ENCODE peak calls at places on chromosomes 3 and 15, in ten cellular contexts. One of them, this sample, is unnamed.

GRCh38 chr15:51022206-51022605 is 72.5 kb downstream of the TNFAIP8L3 start:
- DNase-seq in activated naive CD8-positive, alpha-beta T cell treated with anti-CD3 and anti-CD28 coated beads, Interleukin-2, amount 50 U/mL, for 24 hours: no peak
- DNase-seq in left cardiac atrium: no peak
- DNase-seq in ELR: no peak
- DNase-seq in brain microvascular endothelial cell: no peak
- DNase-seq in right cardiac atrium: no peak
- DNase-seq in fibroblast of lung: no peak
- DNase-seq in activated naive CD4-positive, alpha-beta T cell treated with anti-CD3 and anti-CD28 coated beads, Interleukin-2, amount 50 U/mL, for 16 hours: no peak
- DNase-seq in AG20443: no peak
- DNase-seq in non-pigmented ciliary epithelial cell: no peak
- DNase-seq in this sample: no peak

GRCh38 chr3:133514418-133514817 is 59.1 kb upstream of the CDV3 start:
- DNase-seq in fibroblast of lung: no peak
- DNase-seq in activated naive CD8-positive, alpha-beta T cell treated with anti-CD3 and anti-CD28 coated beads, Interleukin-2, amount 50 U/mL, for 24 hours: no peak
- DNase-seq in brain microvascular endothelial cell: no peak
- DNase-seq in activated naive CD4-positive, alpha-beta T cell treated with anti-CD3 and anti-CD28 coated beads, Interleukin-2, amount 50 U/mL, for 16 hours: no peak
- DNase-seq in right cardiac atrium: no peak
- DNase-seq in left cardiac atrium: no peak
- DNase-seq in ELR: no peak
- DNase-seq in non-pigmented ciliary epithelial cell: no peak
- DNase-seq in AG20443: no peak
- DNase-seq in this sample: no peak

GRCh38 chr3:195032106-195032759 is 238.7 kb downstream of the XXYLT1 start:
- DNase-seq in fibroblast of lung: no peak
- DNase-seq in brain microvascular endothelial cell: no peak
- DNase-seq in left cardiac atrium: no peak
- DNase-seq in activated naive CD8-positive, alpha-beta T cell treated with anti-CD3 and anti-CD28 coated beads, Interleukin-2, amount 50 U/mL, for 24 hours: no peak
- DNase-seq in non-pigmented ciliary epithelial cell: no peak
- DNase-seq in AG20443: no peak
- DNase-seq in ELR: no peak
- DNase-seq in right cardiac atrium: no peak
- DNase-seq in activated naive CD4-positive, alpha-beta T cell treated with anti-CD3 and anti-CD28 coated beads, Interleukin-2, amount 50 U/mL, for 16 hours: no peak
- DNase-seq in this sample: no peak

GRCh38 chr3:17023006-17023664 is 138.4 kb downstream of the PLCL2 start:
- DNase-seq in left cardiac atrium: no peak
- DNase-seq in activated naive CD8-positive, alpha-beta T cell treated with anti-CD3 and anti-CD28 coated beads, Interleukin-2, amount 50 U/mL, for 24 hours: peak
- DNase-seq in activated naive CD4-positive, alpha-beta T cell treated with anti-CD3 and anti-CD28 coated beads, Interleukin-2, amount 50 U/mL, for 16 hours: peak
- DNase-seq in AG20443: no peak
- DNase-seq in brain microvascular endothelial cell: no peak
- DNase-seq in fibroblast of lung: no peak
- DNase-seq in ELR: peak
- DNase-seq in non-pigmented ciliary epithelial cell: no peak
- DNase-seq in right cardiac atrium: no peak
- DNase-seq in this sample: no peak

GRCh38 chr15:38589502-38589901 is 24.9 kb upstream of the RASGRP1 start:
- DNase-seq in activated naive CD4-positive, alpha-beta T cell treated with anti-CD3 and anti-CD28 coated beads, Interleukin-2, amount 50 U/mL, for 16 hours: no peak
- DNase-seq in non-pigmented ciliary epithelial cell: peak
- DNase-seq in left cardiac atrium: no peak
- DNase-seq in AG20443: peak
- DNase-seq in brain microvascular endothelial cell: peak
- DNase-seq in fibroblast of lung: peak
- DNase-seq in right cardiac atrium: no peak
- DNase-seq in activated naive CD8-positive, alpha-beta T cell treated with anti-CD3 and anti-CD28 coated beads, Interleukin-2, amount 50 U/mL, for 24 hours: no peak
- DNase-seq in ELR: peak
- DNase-seq in this sample: no peak

GRCh38 chr3:134768845-134769244 is 26.2 kb upstream of the EPHB1 start:
- DNase-seq in activated naive CD4-positive, alpha-beta T cell treated with anti-CD3 and anti-CD28 coated beads, Interleukin-2, amount 50 U/mL, for 16 hours: no peak
- DNase-seq in brain microvascular endothelial cell: no peak
- DNase-seq in activated naive CD8-positive, alpha-beta T cell treated with anti-CD3 and anti-CD28 coated beads, Interleukin-2, amount 50 U/mL, for 24 hours: no peak
- DNase-seq in AG20443: no peak
- DNase-seq in ELR: no peak
- DNase-seq in fibroblast of lung: no peak
- DNase-seq in left cardiac atrium: no peak
- DNase-seq in right cardiac atrium: no peak
- DNase-seq in non-pigmented ciliary epithelial cell: no peak
- DNase-seq in this sample: no peak

GRCh38 chr15:41911691-41912345 is 18.0 kb upstream of the SPTBN5 start:
- DNase-seq in right cardiac atrium: no peak
- DNase-seq in AG20443: no peak
- DNase-seq in non-pigmented ciliary epithelial cell: no peak
- DNase-seq in left cardiac atrium: no peak
- DNase-seq in activated naive CD4-positive, alpha-beta T cell treated with anti-CD3 and anti-CD28 coated beads, Interleukin-2, amount 50 U/mL, for 16 hours: no peak
- DNase-seq in fibroblast of lung: no peak
- DNase-seq in brain microvascular endothelial cell: no peak
- DNase-seq in ELR: no peak
- DNase-seq in activated naive CD8-positive, alpha-beta T cell treated with anti-CD3 and anti-CD28 coated beads, Interleukin-2, amount 50 U/mL, for 24 hours: no peak
- DNase-seq in this sample: no peak

GRCh38 chr3:179954226-179954870 is 82.4 kb downstream of the PEX5L start:
- DNase-seq in activated naive CD4-positive, alpha-beta T cell treated with anti-CD3 and anti-CD28 coated beads, Interleukin-2, amount 50 U/mL, for 16 hours: no peak
- DNase-seq in AG20443: no peak
- DNase-seq in activated naive CD8-positive, alpha-beta T cell treated with anti-CD3 and anti-CD28 coated beads, Interleukin-2, amount 50 U/mL, for 24 hours: no peak
- DNase-seq in left cardiac atrium: no peak
- DNase-seq in non-pigmented ciliary epithelial cell: no peak
- DNase-seq in brain microvascular endothelial cell: no peak
- DNase-seq in fibroblast of lung: no peak
- DNase-seq in ELR: peak
- DNase-seq in right cardiac atrium: no peak
- DNase-seq in this sample: no peak

GRCh38 chr3:42660131-42660715 is 6.7 kb downstream of the ZBTB47 start:
- DNase-seq in left cardiac atrium: peak
- DNase-seq in fibroblast of lung: no peak
- DNase-seq in activated naive CD8-positive, alpha-beta T cell treated with anti-CD3 and anti-CD28 coated beads, Interleukin-2, amount 50 U/mL, for 24 hours: no peak
- DNase-seq in activated naive CD4-positive, alpha-beta T cell treated with anti-CD3 and anti-CD28 coated beads, Interleukin-2, amount 50 U/mL, for 16 hours: no peak
- DNase-seq in right cardiac atrium: peak
- DNase-seq in brain microvascular endothelial cell: no peak
- DNase-seq in AG20443: peak
- DNase-seq in ELR: peak
- DNase-seq in non-pigmented ciliary epithelial cell: no peak
- DNase-seq in this sample: no peak

This sample was measured in gastrocnemius medialis.